ENCODE peak calls at places on chromosomes 5 and 9, in five cellular contexts. One of them, this sample, is unnamed.

GRCh38 chr5:91864902-91865420 is 481.8 kb upstream of the ARRDC3 start:
- DNase-seq in fibroblast of the aortic adventitia: no peak
- DNase-seq in heart right ventricle: no peak
- DNase-seq in pancreas: no peak
- DNase-seq in BJ: no peak
- DNase-seq in this sample: no peak

GRCh38 chr5:123537256-123537655 is 25.3 kb downstream of the CSNK1G3 start:
- DNase-seq in heart right ventricle: no peak
- DNase-seq in pancreas: no peak
- DNase-seq in fibroblast of the aortic adventitia: no peak
- DNase-seq in BJ: no peak
- DNase-seq in this sample: no peak

GRCh38 chr9:90189306-90189705 is 453.3 kb downstream of the DIRAS2 start:
- DNase-seq in pancreas: no peak
- DNase-seq in fibroblast of the aortic adventitia: no peak
- DNase-seq in heart right ventricle: no peak
- DNase-seq in BJ: no peak
- DNase-seq in this sample: no peak

GRCh38 chr9:33151007-33151557 is 16.1 kb downstream of the B4GALT1 start:
- DNase-seq in heart right ventricle: peak
- DNase-seq in fibroblast of the aortic adventitia: peak
- DNase-seq in BJ: peak
- DNase-seq in pancreas: peak
- DNase-seq in this sample: peak

GRCh38 chr5:152608514-152608913 is 203.4 kb upstream of the NMUR2 start:
- DNase-seq in BJ: no peak
- DNase-seq in pancreas: no peak
- DNase-seq in heart right ventricle: no peak
- DNase-seq in fibroblast of the aortic adventitia: no peak
- DNase-seq in this sample: no peak

GRCh38 chr5:151174612-151175101 is 17.1 kb upstream of the ANXA6 start:
- DNase-seq in heart right ventricle: no peak
- DNase-seq in fibroblast of the aortic adventitia: no peak
- DNase-seq in pancreas: no peak
- DNase-seq in BJ: no peak
- DNase-seq in this sample: no peak

GRCh38 chr9:133709716-133710571 is 28.2 kb downstream of the SARDH start:
- DNase-seq in fibroblast of the aortic adventitia: no peak
- DNase-seq in pancreas: no peak
- DNase-seq in BJ: no peak
- DNase-seq in heart right ventricle: no peak
- DNase-seq in this sample: no peak

GRCh38 chr5:33969572-33970452 is 14.7 kb downstream of the SLC45A2 start:
- DNase-seq in heart right ventricle: no peak
- DNase-seq in BJ: no peak
- DNase-seq in fibroblast of the aortic adventitia: peak
- DNase-seq in pancreas: peak
- DNase-seq in this sample: no peak

GRCh38 chr9:27362447-27363210 is 65.7 kb upstream of the EQTN start:
- DNase-seq in heart right ventricle: no peak
- DNase-seq in fibroblast of the aortic adventitia: no peak
- DNase-seq in BJ: no peak
- DNase-seq in pancreas: no peak
- DNase-seq in this sample: no peak

GRCh38 chr9:87546704-87547103 is 49.0 kb downstream of the DAPK1 start:
- DNase-seq in pancreas: no peak
- DNase-seq in fibroblast of the aortic adventitia: peak
- DNase-seq in heart right ventricle: no peak
- DNase-seq in BJ: no peak
- DNase-seq in this sample: no peak

GRCh38 chr9:9117866-9118265 is 1318.3 kb upstream of the DMAC1 start:
- DNase-seq in BJ: no peak
- DNase-seq in heart right ventricle: no peak
- DNase-seq in pancreas: no peak
- DNase-seq in fibroblast of the aortic adventitia: no peak
- DNase-seq in this sample: no peak

GRCh38 chr9:1009101-1009707 is 32.7 kb downstream of the DMRT3 start:
- DNase-seq in pancreas: peak
- DNase-seq in fibroblast of the aortic adventitia: peak
- DNase-seq in BJ: no peak
- DNase-seq in heart right ventricle: peak
- DNase-seq in this sample: no peak

GRCh38 chr9:88971131-88971960 is 19.9 kb upstream of the S1PR3 start:
- DNase-seq in BJ: no peak
- DNase-seq in heart right ventricle: no peak
- DNase-seq in pancreas: no peak
- DNase-seq in fibroblast of the aortic adventitia: no peak
- DNase-seq in this sample: no peak

GRCh38 chr9:137221477-137222111 is 446 bp downstream of the RNF208 start:
- DNase-seq in pancreas: peak
- DNase-seq in BJ: no peak
- DNase-seq in fibroblast of the aortic adventitia: no peak
- DNase-seq in heart right ventricle: no peak
- DNase-seq in this sample: no peak

GRCh38 chr9:137488330-137488653 is 29.2 kb upstream of the NSMF start:
- DNase-seq in BJ: no peak
- DNase-seq in fibroblast of the aortic adventitia: no peak
- DNase-seq in heart right ventricle: no peak
- DNase-seq in pancreas: peak
- DNase-seq in this sample: no peak

GRCh38 chr9:126701820-126702500 is 88.2 kb downstream of the LMX1B start:
- DNase-seq in pancreas: no peak
- DNase-seq in heart right ventricle: no peak
- DNase-seq in BJ: no peak
- DNase-seq in fibroblast of the aortic adventitia: no peak
- DNase-seq in this sample: no peak

GRCh38 chr5:78628260-78629024 is 20.1 kb downstream of the LHFPL2 start:
- DNase-seq in BJ: no peak
- DNase-seq in pancreas: peak
- DNase-seq in heart right ventricle: no peak
- DNase-seq in fibroblast of the aortic adventitia: no peak
- DNase-seq in this sample: no peak

GRCh38 chr5:133607451-133607850 is 4.9 kb downstream of the FSTL4 start:
- DNase-seq in fibroblast of the aortic adventitia: no peak
- DNase-seq in BJ: no peak
- DNase-seq in heart right ventricle: no peak
- DNase-seq in pancreas: no peak
- DNase-seq in this sample: no peak

GRCh38 chr5:98218838-98219237 is 554.6 kb upstream of the RGMB start:
- DNase-seq in BJ: no peak
- DNase-seq in heart right ventricle: no peak
- DNase-seq in pancreas: no peak
- DNase-seq in fibroblast of the aortic adventitia: no peak
- DNase-seq in this sample: no peak

GRCh38 chr5:40679998-40680681 is 425 bp downstream of the PTGER4 start:
- DNase-seq in heart right ventricle: peak
- DNase-seq in BJ: no peak
- DNase-seq in fibroblast of the aortic adventitia: no peak
- DNase-seq in pancreas: peak
- DNase-seq in this sample: no peak

GRCh38 chr5:89584339-89584956 is 701.5 kb upstream of the MEF2C start:
- DNase-seq in pancreas: no peak
- DNase-seq in heart right ventricle: no peak
- DNase-seq in BJ: peak
- DNase-seq in fibroblast of the aortic adventitia: peak
- DNase-seq in this sample: peak

GRCh38 chr9:114288233-114289051 is 34.5 kb upstream of the ORM1 start:
- DNase-seq in pancreas: peak
- DNase-seq in heart right ventricle: no peak
- DNase-seq in fibroblast of the aortic adventitia: peak
- DNase-seq in BJ: no peak
- DNase-seq in this sample: peak

GRCh38 chr5:107558951-107559350 is 111.8 kb downstream of the EFNA5 start:
- DNase-seq in fibroblast of the aortic adventitia: no peak
- DNase-seq in BJ: no peak
- DNase-seq in heart right ventricle: no peak
- DNase-seq in pancreas: no peak
- DNase-seq in this sample: no peak

GRCh38 chr5:94613583-94613982 is 4.8 kb downstream of the KIAA0825 start:
- DNase-seq in pancreas: no peak
- DNase-seq in heart right ventricle: no peak
- DNase-seq in BJ: no peak
- DNase-seq in fibroblast of the aortic adventitia: peak
- DNase-seq in this sample: no peak

GRCh38 chr9:131670247-131670681 is 69.6 kb downstream of the RAPGEF1 start:
- DNase-seq in pancreas: no peak
- DNase-seq in fibroblast of the aortic adventitia: no peak
- DNase-seq in BJ: no peak
- DNase-seq in heart right ventricle: peak
- DNase-seq in this sample: no peak

GRCh38 chr9:16869961-16870605 is 387 bp downstream of the BNC2 start:
- DNase-seq in pancreas: no peak
- DNase-seq in heart right ventricle: peak
- DNase-seq in BJ: no peak
- DNase-seq in fibroblast of the aortic adventitia: no peak
- DNase-seq in this sample: no peak

GRCh38 chr9:14362175-14362574 is 48.2 kb upstream of the NFIB start:
- DNase-seq in fibroblast of the aortic adventitia: peak
- DNase-seq in pancreas: no peak
- DNase-seq in BJ: no peak
- DNase-seq in heart right ventricle: no peak
- DNase-seq in this sample: no peak

GRCh38 chr9:129392093-129392541 is 214.1 kb upstream of the IER5L start:
- DNase-seq in heart right ventricle: no peak
- DNase-seq in BJ: no peak
- DNase-seq in pancreas: no peak
- DNase-seq in fibroblast of the aortic adventitia: no peak
- DNase-seq in this sample: no peak

GRCh38 chr5:67437905-67438845 is 241.6 kb upstream of the CD180 start:
- DNase-seq in fibroblast of the aortic adventitia: peak
- DNase-seq in BJ: no peak
- DNase-seq in heart right ventricle: no peak
- DNase-seq in pancreas: no peak
- DNase-seq in this sample: no peak
- H3K4me3 ChIP-seq in fibroblast of the aortic adventitia: no peak
- H3K4me3 ChIP-seq in BJ: no peak
- H3K4me3 ChIP-seq in heart right ventricle: no peak
- H3K4me3 ChIP-seq in pancreas: no peak
- H3K4me3 ChIP-seq in this sample: no peak

DNA sequence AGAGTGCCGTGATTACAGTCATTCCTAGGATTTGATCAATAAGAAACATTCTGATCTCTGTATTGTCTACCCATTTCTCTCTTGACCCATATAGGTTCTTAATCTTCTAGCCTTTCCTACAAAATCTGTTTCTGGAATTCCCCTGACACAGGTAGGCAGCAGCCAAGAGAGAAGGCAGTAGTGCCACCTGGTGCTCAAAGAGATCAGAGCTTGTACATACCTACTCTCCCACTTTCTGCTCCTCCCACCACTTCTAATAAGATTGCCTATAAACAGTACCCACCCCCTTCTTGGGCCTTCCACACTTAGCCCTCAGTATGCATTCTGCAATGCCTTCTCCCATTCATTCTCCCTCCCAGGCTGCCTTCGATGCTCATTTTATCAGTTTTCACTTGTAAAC is 117.4 kb upstream of the RORB start:
- DNase-seq in heart right ventricle: no peak
- DNase-seq in pancreas: peak
- DNase-seq in fibroblast of the aortic adventitia: peak
- DNase-seq in BJ: no peak
- DNase-seq in this sample: no peak
- TF ChIP-seq CTCF in heart right ventricle: no peak
- TF ChIP-seq CTCF in pancreas: no peak
- TF ChIP-seq CTCF in fibroblast of the aortic adventitia: no peak
- TF ChIP-seq CTCF in BJ: no peak
- TF ChIP-seq CTCF in this sample: no peak

GRCh38 chr5:159877894-159878448 is 38.3 kb upstream of the ADRA1B start:
- DNase-seq in pancreas: no peak
- DNase-seq in heart right ventricle: peak
- DNase-seq in fibroblast of the aortic adventitia: peak
- DNase-seq in BJ: no peak
- DNase-seq in this sample: no peak

GRCh38 chr5:159877087-159877486 is 39.2 kb upstream of the ADRA1B start:
- DNase-seq in heart right ventricle: no peak
- DNase-seq in BJ: no peak
- DNase-seq in pancreas: no peak
- DNase-seq in fibroblast of the aortic adventitia: no peak
- DNase-seq in this sample: no peak

GRCh38 chr5:159878988-159879471 is 37.3 kb upstream of the ADRA1B start:
- DNase-seq in fibroblast of the aortic adventitia: peak
- DNase-seq in BJ: peak
- DNase-seq in heart right ventricle: peak
- DNase-seq in pancreas: peak
- DNase-seq in this sample: peak

GRCh38 chr5:159874308-159874707 is 42.0 kb upstream of the ADRA1B start:
- DNase-seq in fibroblast of the aortic adventitia: no peak
- DNase-seq in BJ: no peak
- DNase-seq in heart right ventricle: no peak
- DNase-seq in pancreas: no peak
- DNase-seq in this sample: no peak

GRCh38 chr5:159873680-159874079 is 42.6 kb upstream of the ADRA1B start:
- DNase-seq in BJ: no peak
- DNase-seq in heart right ventricle: no peak
- DNase-seq in pancreas: no peak
- DNase-seq in fibroblast of the aortic adventitia: no peak
- DNase-seq in this sample: no peak
- H3K4me3 ChIP-seq in BJ: no peak
- H3K4me3 ChIP-seq in heart right ventricle: no peak
- H3K4me3 ChIP-seq in pancreas: no peak
- H3K4me3 ChIP-seq in fibroblast of the aortic adventitia: no peak
- H3K4me3 ChIP-seq in this sample: no peak

GRCh38 chr5:138095100-138095907 is 11.5 kb downstream of the WNT8A start:
- DNase-seq in heart right ventricle: no peak
- DNase-seq in pancreas: no peak
- DNase-seq in fibroblast of the aortic adventitia: no peak
- DNase-seq in BJ: no peak
- DNase-seq in this sample: no peak

GRCh38 chr5:138092301-138092700 is 8.5 kb downstream of the WNT8A start:
- DNase-seq in pancreas: no peak
- DNase-seq in BJ: no peak
- DNase-seq in fibroblast of the aortic adventitia: no peak
- DNase-seq in heart right ventricle: no peak
- DNase-seq in this sample: no peak

GRCh38 chr5:138093036-138093435 is 9.2 kb downstream of the WNT8A start:
- DNase-seq in fibroblast of the aortic adventitia: no peak
- DNase-seq in BJ: no peak
- DNase-seq in heart right ventricle: no peak
- DNase-seq in pancreas: no peak
- DNase-seq in this sample: no peak

GRCh38 chr5:138096363-138096762 is 12.5 kb downstream of the WNT8A start:
- DNase-seq in heart right ventricle: no peak
- DNase-seq in BJ: no peak
- DNase-seq in fibroblast of the aortic adventitia: no peak
- DNase-seq in pancreas: no peak
- DNase-seq in this sample: no peak

GRCh38 chr5:138091685-138092084 is 7.9 kb downstream of the WNT8A start:
- DNase-seq in pancreas: no peak
- DNase-seq in fibroblast of the aortic adventitia: no peak
- DNase-seq in BJ: no peak
- DNase-seq in heart right ventricle: no peak
- DNase-seq in this sample: no peak
- TF ChIP-seq CTCF in pancreas: no peak
- TF ChIP-seq CTCF in fibroblast of the aortic adventitia: no peak
- TF ChIP-seq CTCF in BJ: no peak
- TF ChIP-seq CTCF in heart right ventricle: no peak
- TF ChIP-seq CTCF in this sample: no peak

GRCh38 chr5:139796061-139796806 is 626 bp downstream of the PSD2 start:
- DNase-seq in pancreas: no peak
- DNase-seq in BJ: no peak
- DNase-seq in heart right ventricle: no peak
- DNase-seq in fibroblast of the aortic adventitia: no peak
- DNase-seq in this sample: no peak
- H3K4me3 ChIP-seq in pancreas: peak
- H3K4me3 ChIP-seq in BJ: no peak
- H3K4me3 ChIP-seq in heart right ventricle: peak
- H3K4me3 ChIP-seq in fibroblast of the aortic adventitia: no peak
- H3K4me3 ChIP-seq in this sample: no peak

This sample was measured in AG04449.